ENCODE peak calls at places on chromosomes 6 and 20, in five cellular contexts. P is mesenchymal stem cell, M is mesendoderm, V is IMR-90, R is H1. H is an unnamed sample.

GRCh38 chr6:76250666-76251065 is 178.2 kb upstream of the IMPG1 start:
- DNase-seq in P (no peak), V (no peak), M (no peak), R (no peak), H (no peak)

GRCh38 chr20:56875052-56875663 is 246.1 kb downstream of the TFAP2C start:
- DNase-seq in V (peak; percentile 42), M (peak; percentile 62), R (no peak), P (peak; percentile 82), H (no peak)

GRCh38 chr6:26284537-26285142 is 80.4 kb upstream of the BTN3A2 start:
- DNase-seq in V (peak; percentile 74), M (peak; percentile 87), P (peak; percentile 74), R (peak; percentile 59), H (no peak)

GRCh38 chr6:105136433-105137350 is 43.1 kb downstream of the POPDC3 start:
- DNase-seq in M (peak; percentile 64), P (peak; percentile 77), V (peak; percentile 59), R (peak; percentile 78), H (peak; percentile 66)

GRCh38 chr6:127096167-127096566 is 22.3 kb upstream of the RSPO3 start:
- DNase-seq in P (no peak), V (no peak), R (no peak), M (no peak), H (no peak)

GRCh38 chr20:42191140-42191860 is 573.1 kb upstream of the CHD6 start:
- DNase-seq in R (no peak), M (peak; percentile 63), P (no peak), V (no peak), H (no peak)

GRCh38 chr6:127147576-127147975 is 29.1 kb downstream of the RSPO3 start:
- DNase-seq in R (no peak), P (no peak), M (peak; percentile 6), V (no peak), H (no peak)

GRCh38 chr6:145544031-145544430 is 191.3 kb downstream of the EPM2A start:
- DNase-seq in V (peak; percentile 84), R (no peak), M (no peak), P (peak; percentile 7), H (no peak)

GRCh38 chr6:43806041-43806757 is 36.2 kb downstream of the VEGFA start:
- DNase-seq in P (peak; percentile 54), M (peak; percentile 37), R (no peak), V (no peak), H (no peak)
- H2AK5ac ChIP-seq in P (peak overlapping the region; percentile 9), M (no peak overlapping the region), R (no peak overlapping the region), V (peak overlapping the region; percentile 56), H (no peak overlapping the region)

DNA sequence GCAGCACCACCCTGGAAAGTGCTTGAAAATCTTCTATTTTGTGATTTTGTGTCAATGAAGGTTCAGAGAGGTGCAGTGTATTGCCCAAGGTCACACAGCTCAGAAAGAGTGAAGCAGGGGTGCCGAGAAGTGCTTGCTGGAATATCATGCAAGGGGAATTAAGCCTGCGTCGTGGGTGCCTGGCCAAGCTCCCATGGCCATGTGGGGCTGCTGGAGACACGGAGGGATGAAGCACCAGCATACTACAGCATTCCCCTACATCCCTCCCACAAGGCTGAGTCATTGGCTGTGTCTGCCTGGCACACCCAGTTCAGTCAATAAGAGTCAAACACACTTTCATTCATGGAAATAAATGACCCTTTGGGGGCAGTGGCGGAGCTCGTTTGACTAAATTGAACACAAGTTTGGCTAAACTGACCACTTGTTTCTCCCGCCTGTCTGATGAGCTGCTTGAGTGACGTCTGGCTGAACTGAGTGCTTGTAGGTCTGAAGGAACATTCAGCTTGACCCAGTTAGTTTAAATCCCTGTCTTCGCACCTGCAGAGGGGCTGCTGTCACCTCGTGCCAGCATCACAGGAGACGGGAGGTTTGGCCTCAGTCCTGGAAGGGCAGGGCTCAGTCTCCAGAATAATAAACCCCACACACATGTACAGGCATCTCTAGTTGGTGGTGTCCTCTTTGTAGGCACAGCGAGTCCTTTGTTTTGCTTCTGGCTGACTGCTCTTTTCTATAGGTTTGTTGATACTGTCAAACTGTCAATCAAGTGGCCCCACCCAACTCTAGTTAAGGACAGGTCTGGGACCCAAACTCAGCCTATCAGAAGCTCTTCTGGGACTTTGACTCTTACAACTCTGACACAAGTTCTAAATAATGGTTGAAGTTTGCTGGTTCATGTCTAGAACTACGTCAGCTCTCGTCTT is 8.4 kb upstream of the TGM2 start:
- DNase-seq in M (no peak), R (no peak), P (peak; percentile 96), V (peak; percentile 92), H (no peak)
- H2AK5ac ChIP-seq in M (no peak overlapping the region), R (no peak overlapping the region), P (peak overlapping the region; percentile 35), V (peak overlapping the region; percentile 78), H (no peak overlapping the region)

DNA sequence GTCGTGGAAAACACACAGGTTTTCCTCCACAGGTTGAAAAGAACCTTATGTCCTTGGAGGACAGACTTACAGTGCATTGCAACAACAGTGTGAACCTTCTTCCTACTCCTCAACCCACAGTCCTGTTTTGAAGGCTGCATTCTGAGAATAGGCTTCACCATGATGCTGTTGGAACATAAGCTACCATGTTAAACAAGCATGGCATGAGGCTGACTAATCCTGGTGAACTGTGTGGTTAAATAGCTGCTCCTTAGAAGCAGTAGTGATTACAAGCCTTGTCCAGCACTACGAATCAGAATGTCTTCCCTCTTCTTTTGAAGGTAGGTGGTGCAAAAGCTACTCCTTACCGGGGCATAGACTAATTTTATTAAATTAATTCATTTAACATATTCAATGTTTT is 368.5 kb upstream of the EPHA7 start:
- DNase-seq in V (no peak), R (no peak), P (peak; percentile 54), M (peak; percentile 43), H (no peak)
- H2AK5ac ChIP-seq in V (no peak overlapping the region), R (peak overlapping the region; percentile 96), P (peak overlapping the region; percentile 81), M (no peak overlapping the region), H (no peak overlapping the region)

DNA sequence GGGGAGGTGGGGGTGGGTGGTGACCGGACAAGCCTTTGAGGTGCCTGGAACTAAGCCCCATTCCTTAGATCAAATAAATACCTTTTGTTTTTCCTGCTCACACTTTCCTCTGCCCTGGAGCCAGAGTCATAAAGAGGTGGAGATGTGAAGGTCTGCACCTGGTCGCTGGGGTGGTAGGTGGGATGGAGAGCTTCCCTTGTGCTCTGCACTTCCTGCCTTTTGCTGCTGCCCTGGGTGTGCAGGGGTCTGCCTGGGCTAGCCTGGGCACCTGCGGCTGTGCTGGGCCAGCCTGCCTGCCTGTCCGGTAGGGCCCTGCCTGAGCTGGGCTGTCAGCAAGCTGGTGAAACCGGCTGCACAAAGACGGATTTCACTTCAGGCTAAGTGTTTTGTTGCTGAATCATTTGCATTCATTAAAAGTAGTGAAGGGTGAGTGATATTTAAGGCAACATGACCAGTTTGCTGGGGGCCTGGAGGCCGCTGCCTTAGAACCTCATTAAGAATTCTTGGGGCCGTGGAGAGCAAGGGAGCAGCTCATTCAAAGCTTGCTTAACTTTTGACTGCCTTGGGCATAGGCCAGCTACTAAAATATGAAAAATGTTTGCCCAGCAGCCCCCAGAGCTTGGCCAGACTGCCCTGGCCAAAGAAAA is 20.5 kb downstream of the PTK7 start:
- DNase-seq in M (peak; percentile 79), R (no peak), P (peak; percentile 68), V (peak; percentile 81), H (no peak)
- H2AK5ac ChIP-seq in M (no peak overlapping the region), R (peak overlapping the region; percentile 59), P (peak overlapping the region; percentile 91), V (peak overlapping the region; percentile 68), H (no peak overlapping the region)

DNA sequence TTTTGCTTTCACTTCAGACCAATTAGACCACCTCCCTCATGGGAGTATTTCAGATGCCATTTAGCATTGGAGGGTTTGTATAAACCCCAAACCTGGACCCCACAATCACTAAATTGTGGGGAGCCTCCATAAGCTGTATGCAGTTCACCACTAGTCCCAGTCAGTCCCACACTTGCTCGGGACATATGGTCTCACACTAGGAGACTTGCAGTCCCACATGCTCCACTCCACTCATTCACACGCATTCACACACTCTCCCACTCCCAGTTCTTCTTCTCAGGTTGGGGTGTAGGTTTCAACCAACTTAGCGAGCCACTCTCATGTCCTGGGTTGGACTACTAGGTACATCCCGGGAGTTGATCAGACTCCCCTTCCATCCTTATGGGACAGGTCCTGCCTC is 84.5 kb upstream of the GPR6 start:
- DNase-seq in R (no peak), V (no peak), M (no peak), P (no peak), H (no peak)
- H2AK5ac ChIP-seq in R (peak overlapping the region; percentile 44), V (no peak overlapping the region), M (peak overlapping the region; percentile 37), P (no peak overlapping the region), H (no peak overlapping the region)

DNA sequence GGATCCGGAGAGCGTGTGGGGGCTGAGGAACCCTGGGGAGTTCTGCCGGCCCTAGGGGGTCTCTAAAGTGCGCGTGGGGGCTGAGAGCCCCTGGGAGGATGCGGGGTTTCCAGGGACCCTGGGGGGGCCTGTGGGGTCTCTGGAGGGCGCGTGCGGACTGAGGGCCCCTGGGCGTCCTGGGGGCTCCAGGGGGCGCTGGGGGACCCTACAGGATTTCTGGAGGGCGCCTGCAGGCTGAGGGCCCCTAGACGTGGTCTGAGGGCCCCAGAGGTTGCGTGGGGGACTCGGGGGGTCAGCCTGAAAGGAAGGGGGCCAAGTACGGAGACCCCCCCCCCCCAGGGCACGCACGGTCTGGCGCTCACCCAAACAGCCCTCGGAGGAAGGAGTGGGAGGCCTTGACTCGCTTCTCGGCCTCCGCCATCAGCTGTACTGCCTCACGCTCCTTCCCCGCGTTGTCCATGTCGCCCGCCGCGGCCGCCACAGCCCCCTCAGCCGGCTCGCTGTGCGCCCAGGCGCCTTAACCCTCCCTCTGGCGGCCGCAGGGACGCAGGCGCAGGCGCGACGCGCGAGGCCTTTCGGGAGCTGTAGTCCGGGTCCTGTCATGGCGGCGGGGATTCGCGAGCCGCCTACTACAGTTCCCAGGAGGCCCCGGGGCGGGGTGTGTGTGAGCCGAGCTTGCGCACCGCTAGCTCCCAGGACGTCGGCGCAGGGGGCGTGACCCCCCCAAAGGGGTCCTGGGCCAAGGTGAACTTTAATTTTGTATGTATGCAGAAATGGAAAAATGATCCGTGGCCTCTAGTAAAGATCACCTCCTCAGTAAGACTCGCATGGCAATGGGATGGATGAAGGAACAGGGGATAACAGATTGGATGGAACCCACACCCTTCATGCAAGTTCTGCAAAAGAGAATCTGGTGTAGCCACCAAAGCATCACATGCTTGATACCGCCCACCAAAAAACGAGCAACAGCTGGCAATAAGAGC is at the start of gene NAPB:
- DNase-seq in V (peak; percentile 88), R (peak; percentile 93), M (peak; percentile 97), P (peak; percentile 93), H (peak; percentile 90)
- H2AK5ac ChIP-seq in V (peak within 1 kb of the TSS; percentile 61), R (no peak within 1 kb of the TSS), M (no peak within 1 kb of the TSS), P (no peak within 1 kb of the TSS), H (peak within 1 kb of the TSS; percentile 75)

GRCh38 chr6:67642582-67642981 is 992.5 kb upstream of the ADGRB3 start:
- DNase-seq in P (no peak), M (no peak), V (no peak), R (no peak), H (no peak)

DNA sequence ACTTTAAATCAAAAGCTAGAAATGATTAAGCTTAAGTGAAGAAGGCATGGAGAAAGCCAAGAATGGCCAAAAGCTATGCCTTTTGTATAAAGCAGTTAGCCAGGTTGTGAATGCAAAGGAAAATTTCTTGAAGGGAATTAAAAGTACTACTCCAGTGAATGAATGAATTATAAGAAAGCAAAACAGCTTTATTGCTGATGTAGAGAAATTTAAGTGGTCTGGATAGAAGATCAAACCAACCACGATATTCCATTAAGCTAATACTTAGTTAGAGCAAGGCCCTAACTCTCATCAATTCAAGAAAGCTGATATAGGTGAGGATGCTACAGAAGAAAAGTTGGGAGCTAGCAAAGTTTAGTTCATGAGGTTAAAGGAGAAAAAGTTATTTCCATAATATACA is 988.5 kb upstream of the ADGRB3 start:
- DNase-seq in R (no peak), V (no peak), M (no peak), P (no peak), H (no peak)
- H2AK5ac ChIP-seq in R (no peak overlapping the region), V (no peak overlapping the region), M (no peak overlapping the region), P (no peak overlapping the region), H (no peak overlapping the region)

GRCh38 chr6:40685771-40686170 is 98.6 kb upstream of the LRFN2 start:
- DNase-seq in M (no peak), V (no peak), P (no peak), R (no peak), H (no peak)
- H2AK5ac ChIP-seq in M (no peak overlapping the region), V (no peak overlapping the region), P (no peak overlapping the region), R (no peak overlapping the region), H (no peak overlapping the region)

H was measured in neuronal stem cell.